ENCODE peak calls at places on chromosomes 16 and 17, in seven cellular contexts. W is H1, I is IMR-90, U is mesendoderm, A is neuronal stem cell, J is trophoblast cell, P is mesenchymal stem cell. C is an unnamed sample.

GRCh38 chr16:30896203-30896889 is at the start of gene CTF1:
- DNase-seq in W (no peak), I (peak), U (peak), A (peak), J (peak), P (peak), C (peak)

GRCh38 chr17:77674358-77674757 is 284.1 kb upstream of the TNRC6C start:
- DNase-seq in W (no peak), I (no peak), U (no peak), A (no peak), J (no peak), P (no peak), C (no peak)

GRCh38 chr16:8869212-8869987 is 594 bp upstream of the CARHSP1 start:
- DNase-seq in W (no peak), I (no peak), U (peak), A (no peak), J (no peak), P (peak), C (peak)

GRCh38 chr16:4945560-4946502 is 8.9 kb upstream of the PPL start:
- DNase-seq in W (no peak), I (no peak), U (no peak), A (no peak), J (peak), P (peak), C (no peak)

GRCh38 chr16:19389246-19389645 is 28.4 kb upstream of the TMC5 start:
- DNase-seq in W (no peak), I (no peak), U (peak), A (peak), J (peak), P (no peak), C (peak)

GRCh38 chr16:86649875-86650274 is 71.5 kb downstream of the FOXL1 start:
- DNase-seq in W (no peak), I (no peak), U (no peak), A (no peak), J (no peak), P (peak), C (no peak)

GRCh38 chr17:56779898-56780777 is 53.6 kb downstream of the C17orf67 start:
- DNase-seq in W (peak), I (peak), U (peak), A (peak), J (peak), P (peak), C (peak)

GRCh38 chr17:63698381-63698885 is 1.5 kb downstream of the LIMD2 start:
- DNase-seq in W (no peak), I (no peak), U (no peak), A (no peak), J (no peak), P (no peak), C (no peak)

GRCh38 chr17:62587554-62587953 is 39.9 kb upstream of the MRC2 start:
- DNase-seq in W (no peak), I (no peak), U (no peak), A (no peak), J (no peak), P (no peak), C (no peak)

GRCh38 chr17:33520404-33521032 is 227.4 kb upstream of the ASIC2 start:
- DNase-seq in W (peak), I (peak), U (peak), A (peak), J (peak), P (peak), C (peak)

GRCh38 chr17:47649972-47650524 is 329 bp downstream of the KPNB1 start:
- DNase-seq in W (no peak), I (no peak), U (peak), A (peak), J (peak), P (no peak), C (no peak)

GRCh38 chr16:521381-522210 is 5.9 kb upstream of the CAPN15 start:
- DNase-seq in W (no peak), I (no peak), U (peak), A (no peak), J (no peak), P (no peak), C (peak)

GRCh38 chr16:89690392-89690901 is 4.0 kb downstream of the CDK10 start:
- DNase-seq in W (no peak), I (no peak), U (no peak), A (no peak), J (no peak), P (no peak), C (no peak)

GRCh38 chr17:17999364-18000007 is 26.8 kb downstream of the DRC3 start:
- DNase-seq in W (no peak), I (peak), U (no peak), A (no peak), J (no peak), P (peak), C (no peak)

GRCh38 chr17:50027639-50028206 is 28.2 kb upstream of the ITGA3 start:
- DNase-seq in W (no peak), I (peak), U (peak), A (no peak), J (peak), P (peak), C (peak)

GRCh38 chr16:14321542-14321941 is 250.4 kb downstream of the MRTFB start:
- DNase-seq in W (no peak), I (no peak), U (peak), A (no peak), J (no peak), P (no peak), C (no peak)

GRCh38 chr16:4814046-4814445 is 11.6 kb upstream of the ROGDI start:
- DNase-seq in W (no peak), I (no peak), U (no peak), A (no peak), J (no peak), P (no peak), C (no peak)

GRCh38 chr16:89201467-89202377 is 1.4 kb upstream of the SLC22A31 start:
- DNase-seq in W (peak), I (peak), U (peak), A (peak), J (peak), P (peak), C (peak)

GRCh38 chr17:13410874-13411273 is 190.9 kb downstream of the HS3ST3A1 start:
- DNase-seq in W (no peak), I (peak), U (no peak), A (no peak), J (no peak), P (no peak), C (no peak)

GRCh38 chr17:57626520-57627210 is 118.4 kb downstream of the CCDC182 start:
- DNase-seq in W (no peak), I (no peak), U (no peak), A (no peak), J (no peak), P (no peak), C (no peak)

GRCh38 chr17:37117743-37118142 is 169.0 kb downstream of the AATF start:
- DNase-seq in W (no peak), I (no peak), U (no peak), A (no peak), J (no peak), P (peak), C (no peak)

GRCh38 chr17:48563385-48563838 is 14.7 kb downstream of the HOXB4 start:
- DNase-seq in W (no peak), I (peak), U (no peak), A (no peak), J (no peak), P (peak), C (no peak)

GRCh38 chr17:5562661-5563360 is 21.5 kb downstream of the NLRP1 start:
- DNase-seq in W (no peak), I (no peak), U (no peak), A (no peak), J (no peak), P (no peak), C (no peak)

GRCh38 chr16:13936596-13937081 is 16.7 kb downstream of the ERCC4 start:
- DNase-seq in W (no peak), I (peak), U (no peak), A (no peak), J (peak), P (peak), C (no peak)

GRCh38 chr16:882256-882655 is 81.7 kb upstream of the GNG13 start:
- DNase-seq in W (no peak), I (no peak), U (no peak), A (no peak), J (no peak), P (no peak), C (no peak)

GRCh38 chr16:47037396-47037745 is 63.9 kb upstream of the DNAJA2 start:
- DNase-seq in W (no peak), I (no peak), U (no peak), A (no peak), J (peak), P (no peak), C (peak)

GRCh38 chr17:72952641-72953313 is 139.7 kb downstream of the SLC39A11 start:
- DNase-seq in W (no peak), I (no peak), U (peak), A (no peak), J (peak), P (peak), C (peak)

GRCh38 chr17:72954595-72954994 is 137.9 kb downstream of the SLC39A11 start:
- DNase-seq in W (no peak), I (no peak), U (no peak), A (no peak), J (no peak), P (no peak), C (no peak)

GRCh38 chr17:72952220-72952619 is 140.3 kb downstream of the SLC39A11 start:
- DNase-seq in W (no peak), I (no peak), U (peak), A (no peak), J (no peak), P (no peak), C (peak)

GRCh38 chr17:72955391-72956140 is 136.9 kb downstream of the SLC39A11 start:
- DNase-seq in W (no peak), I (no peak), U (no peak), A (no peak), J (no peak), P (no peak), C (no peak)

GRCh38 chr17:72953621-72954020 is 138.9 kb downstream of the SLC39A11 start:
- DNase-seq in W (no peak), I (no peak), U (no peak), A (no peak), J (peak), P (no peak), C (no peak)
- H4K8ac ChIP-seq in W (no peak), I (no peak), U (no peak), A (no peak), J (no peak), P (no peak), C (no peak)

DNA sequence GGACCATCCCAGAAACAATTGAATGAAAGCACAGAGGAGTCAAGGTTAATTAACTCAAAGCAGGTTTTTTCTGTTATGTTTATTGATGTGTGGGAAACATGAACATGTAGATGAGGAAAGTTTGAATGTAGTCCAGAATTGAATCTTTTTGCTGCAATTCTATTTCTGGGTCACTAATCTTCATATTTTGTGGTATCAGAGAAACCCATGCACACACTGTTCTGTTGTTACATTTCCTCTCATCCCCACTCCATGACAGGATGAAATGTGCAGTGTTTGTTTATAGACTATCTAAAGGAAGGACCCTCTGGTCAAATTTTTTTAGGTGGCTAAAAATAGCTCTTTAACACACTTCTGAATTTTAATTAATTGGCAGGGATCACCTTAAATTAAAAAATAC is 71.6 kb downstream of the TAOK1 start:
- DNase-seq in W (no peak), I (no peak), U (no peak), A (no peak), J (no peak), P (no peak), C (no peak)
- H3K27ac ChIP-seq in W (no peak), I (no peak), U (no peak), A (no peak), J (no peak), P (no peak), C (no peak)

GRCh38 chr17:65487161-65487560 is 74.3 kb downstream of the AXIN2 start:
- DNase-seq in W (no peak), I (no peak), U (no peak), A (no peak), J (no peak), P (no peak), C (no peak)

GRCh38 chr17:65479282-65479681 is 82.2 kb downstream of the AXIN2 start:
- DNase-seq in W (no peak), I (no peak), U (no peak), A (no peak), J (no peak), P (no peak), C (no peak)

GRCh38 chr17:65482201-65482600 is 79.2 kb downstream of the AXIN2 start:
- DNase-seq in W (no peak), I (no peak), U (no peak), A (no peak), J (peak), P (no peak), C (no peak)

GRCh38 chr17:65485388-65486299 is 75.8 kb downstream of the AXIN2 start:
- DNase-seq in W (no peak), I (no peak), U (no peak), A (no peak), J (no peak), P (no peak), C (no peak)

GRCh38 chr17:65483438-65483837 is 78.0 kb downstream of the AXIN2 start:
- DNase-seq in W (no peak), I (no peak), U (no peak), A (no peak), J (peak), P (no peak), C (no peak)
- H4K8ac ChIP-seq in W (no peak), I (no peak), U (no peak), A (no peak), J (no peak), P (no peak), C (no peak)

DNA sequence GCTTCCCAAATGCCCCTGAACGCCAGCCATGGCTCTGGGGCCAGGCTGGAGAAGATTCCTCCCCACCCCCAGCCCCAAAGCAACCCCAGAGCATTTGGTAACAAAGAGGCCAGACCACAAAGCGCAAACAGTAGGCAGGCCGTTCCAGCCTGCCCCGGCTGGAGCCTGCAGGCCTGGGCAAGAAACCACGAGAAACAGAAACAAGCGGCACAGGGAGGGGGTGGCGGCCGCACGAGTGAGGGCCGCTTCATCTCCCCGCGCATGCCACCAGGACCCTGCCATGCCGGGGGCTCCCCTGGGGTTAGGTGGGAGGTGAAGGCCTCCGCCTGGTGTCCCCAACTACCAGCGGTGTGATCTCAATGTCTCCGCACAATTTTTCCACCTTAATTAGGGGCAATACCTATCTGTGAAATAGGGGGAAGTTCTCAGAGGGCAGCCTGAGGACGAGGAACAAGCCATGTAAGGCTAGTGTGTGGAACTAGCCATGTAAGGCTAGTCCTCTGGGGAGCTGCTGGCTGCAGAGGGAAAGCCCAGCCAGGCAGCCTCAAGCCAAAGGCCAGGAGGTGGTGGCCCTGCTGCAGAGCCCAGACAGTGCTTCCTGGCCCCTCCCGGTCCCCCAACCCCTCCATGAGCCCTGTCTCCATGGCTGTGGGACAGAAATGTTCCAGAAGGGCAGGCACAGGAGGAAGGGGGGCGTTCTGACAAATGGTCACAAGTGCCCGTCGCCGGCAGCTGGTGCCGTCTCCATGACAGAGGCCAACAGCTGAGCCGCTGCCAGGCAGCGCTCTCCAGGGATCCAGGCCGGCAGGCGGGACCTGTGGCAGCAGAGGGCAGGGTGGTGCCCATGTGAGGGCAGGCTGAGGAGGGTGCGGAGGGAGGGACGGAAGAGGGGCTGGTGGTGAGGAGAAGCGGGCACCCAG is 14.5 kb upstream of the MTSS2 start:
- DNase-seq in W (no peak), I (no peak), U (no peak), A (no peak), J (no peak), P (peak), C (no peak)
- H3K27ac ChIP-seq in W (no peak), I (no peak), U (no peak), A (no peak), J (peak), P (no peak), C (no peak)

DNA sequence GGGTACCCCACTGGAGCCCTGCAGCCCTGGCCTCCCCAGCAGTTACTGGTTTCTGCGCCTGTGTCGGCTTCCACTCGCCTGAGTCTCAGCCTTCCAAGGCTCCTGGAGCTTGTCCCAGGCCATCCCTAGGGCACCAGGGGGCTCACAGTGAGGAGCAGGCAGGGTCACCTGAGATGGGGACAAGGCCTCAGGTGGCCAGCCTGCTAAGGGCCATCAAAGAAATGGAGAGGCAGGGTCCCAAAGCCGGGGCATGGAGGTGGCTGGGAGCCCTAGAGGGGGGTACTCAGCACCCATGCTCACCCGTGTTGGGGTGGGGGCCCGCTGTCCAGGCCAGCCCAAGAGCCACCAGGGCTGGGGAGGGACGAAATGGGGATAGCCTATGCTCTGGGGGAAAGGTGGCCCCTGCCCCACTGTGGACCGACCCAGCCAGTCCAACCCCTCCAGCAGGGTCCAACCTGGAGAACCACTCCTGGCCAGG is 1.3 kb downstream of the FASN start:
- DNase-seq in W (no peak), I (no peak), U (no peak), A (no peak), J (no peak), P (no peak), C (no peak)
- H4K8ac ChIP-seq in W (peak), I (peak), U (no peak), A (no peak), J (no peak), P (no peak), C (no peak)

GRCh38 chr16:11742536-11743307 is at the start of gene TXNDC11:
- DNase-seq in W (peak), I (peak), U (peak), A (peak), J (peak), P (peak), C (peak)
- H3K27ac ChIP-seq in W (peak), I (peak), U (peak), A (peak), J (peak), P (peak), C (no peak)

GRCh38 chr17:74028717-74029116 is 174.8 kb upstream of the RPL38 start:
- DNase-seq in W (no peak), I (no peak), U (no peak), A (no peak), J (no peak), P (no peak), C (no peak)
- H4K8ac ChIP-seq in W (no peak), I (no peak), U (no peak), A (no peak), J (no peak), P (no peak), C (no peak)

DNA sequence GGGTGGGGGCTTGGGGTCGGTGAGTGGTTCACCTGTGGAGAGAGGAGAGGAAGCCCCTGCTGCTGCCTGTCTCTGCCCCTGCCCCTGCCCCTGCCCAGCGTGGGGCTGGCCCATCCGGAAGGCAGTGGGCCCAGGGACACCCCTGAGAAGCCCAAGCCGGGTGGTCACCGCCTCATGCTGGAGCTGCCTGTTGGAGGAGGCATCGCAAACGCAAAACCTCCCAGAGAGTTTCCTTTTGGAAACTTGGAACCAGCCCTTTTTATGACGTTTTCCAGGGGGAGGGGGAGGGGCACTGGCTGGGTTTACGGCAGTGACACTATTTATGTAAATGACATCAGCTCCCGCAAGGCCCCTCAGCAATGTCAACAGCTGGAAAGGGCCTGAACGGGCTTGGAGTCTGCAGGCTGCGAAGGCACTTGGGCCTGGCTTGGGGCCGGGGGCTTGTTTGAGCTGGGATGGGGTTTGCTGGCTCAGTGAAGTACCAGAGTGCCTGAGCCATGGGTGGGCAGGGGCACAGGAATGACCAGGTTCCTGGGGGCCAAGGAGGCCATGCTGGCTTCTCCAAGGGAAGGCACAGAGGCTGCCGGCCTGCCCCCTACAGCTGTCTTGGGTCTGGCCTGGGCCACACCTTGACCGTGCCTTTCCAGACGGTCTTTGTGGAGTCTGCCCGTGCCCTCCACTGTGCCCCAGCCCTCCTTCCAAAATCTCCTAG is 219.5 kb downstream of the NTN1 start:
- DNase-seq in W (peak), I (peak), U (peak), A (no peak), J (peak), P (peak), C (peak)
- H3K27ac ChIP-seq in W (no peak), I (peak), U (no peak), A (no peak), J (no peak), P (no peak), C (no peak)

C was measured in H9.